ENCODE peak calls at places on chromosomes 12 and 14, in six cellular contexts. E is NB4, H is mesendoderm, M is fibroblast of mammary gland, Z is fibroblast of the aortic adventitia, P is BJ. L is an unnamed sample.
A peak's percentile ranks its signal among the peaks of the same experiment; 100 is the strongest.

GRCh38 chr12:34219046-34219770 is 196.9 kb downstream of the ALG10 start:
- DNase-seq in E (no peak), H (peak; percentile 14), M (peak; percentile 6), Z (no peak), P (no peak), L (no peak)

GRCh38 chr14:29528889-29529288 is 398.8 kb downstream of the PRKD1 start:
- DNase-seq in E (no peak), H (no peak), M (no peak), Z (no peak), P (no peak), L (no peak)

GRCh38 chr12:130320553-130320952 is 17.1 kb upstream of the PIWIL1 start:
- DNase-seq in E (no peak), H (no peak), M (no peak), Z (no peak), P (no peak), L (no peak)

GRCh38 chr14:65277027-65277426 is 135.5 kb upstream of the FUT8 start:
- DNase-seq in E (no peak), H (peak; percentile 42), M (peak; percentile 45), Z (no peak), P (no peak), L (no peak)

GRCh38 chr14:67705211-67705610 is 3.5 kb downstream of the RDH12 start:
- DNase-seq in E (no peak), H (no peak), M (no peak), Z (no peak), P (no peak), L (no peak)

GRCh38 chr14:74954232-74954946 is 1.0 kb downstream of the PGF start:
- DNase-seq in E (no peak), H (no peak), M (no peak), Z (no peak), P (no peak), L (no peak)

GRCh38 chr12:127998936-127999467 is 268.0 kb upstream of the TMEM132C start:
- DNase-seq in E (no peak), H (no peak), M (no peak), Z (peak; percentile 20), P (no peak), L (no peak)

GRCh38 chr14:89805501-89805900 is 149.0 kb downstream of the EFCAB11 start:
- DNase-seq in E (no peak), H (no peak), M (no peak), Z (no peak), P (no peak), L (no peak)

GRCh38 chr12:112988224-112988623 is 9.9 kb downstream of the OAS2 start:
- DNase-seq in E (no peak), H (no peak), M (no peak), Z (no peak), P (no peak), L (no peak)

GRCh38 chr12:56628671-56629458 is 1.3 kb downstream of the BAZ2A start:
- DNase-seq in E (peak; percentile 73), H (peak; percentile 56), M (peak; percentile 84), Z (peak; percentile 67), P (no peak), L (peak; percentile 70)

GRCh38 chr12:88472248-88472647 is 108.0 kb downstream of the KITLG start:
- DNase-seq in E (no peak), H (no peak), M (peak; percentile 65), Z (peak; percentile 40), P (no peak), L (no peak)

GRCh38 chr12:124508323-124509096 is 58.9 kb downstream of the NCOR2 start:
- DNase-seq in E (peak; percentile 62), H (no peak), M (peak; percentile 61), Z (no peak), P (no peak), L (no peak)

GRCh38 chr12:65430571-65431306 is 152.3 kb downstream of the MSRB3 start:
- DNase-seq in E (no peak), H (peak; percentile 70), M (peak; percentile 51), Z (peak; percentile 84), P (no peak), L (no peak)

GRCh38 chr12:20601668-20602280 is 93.4 kb upstream of the SLCO1C1 start:
- DNase-seq in E (peak; percentile 68), H (peak; percentile 47), M (peak; percentile 76), Z (peak; percentile 78), P (no peak), L (no peak)

GRCh38 chr12:105921872-105922669 is 216.7 kb downstream of the NUAK1 start:
- DNase-seq in E (no peak), H (no peak), M (peak; percentile 6), Z (peak; percentile 46), P (no peak), L (no peak)

GRCh38 chr12:49031573-49032161 is 13.1 kb upstream of the PRKAG1 start:
- DNase-seq in E (no peak), H (no peak), M (no peak), Z (no peak), P (no peak), L (no peak)

GRCh38 chr12:66832997-66833396 is 154.1 kb upstream of the GRIP1 start:
- DNase-seq in E (no peak), H (no peak), M (no peak), Z (no peak), P (no peak), L (no peak)

GRCh38 chr14:75267141-75267601 is 11.5 kb upstream of the FOS start:
- DNase-seq in E (no peak), H (peak; percentile 61), M (no peak), Z (peak; percentile 82), P (peak; percentile 81), L (no peak)

GRCh38 chr12:71958993-71959588 is 20.4 kb downstream of the TPH2 start:
- DNase-seq in E (no peak), H (peak; percentile 19), M (peak; percentile 11), Z (peak; percentile 30), P (peak; percentile 5), L (no peak)

GRCh38 chr14:52013984-52014600 is 24.7 kb downstream of the RTRAF start:
- DNase-seq in E (peak; percentile 50), H (peak; percentile 67), M (no peak), Z (no peak), P (no peak), L (no peak)

GRCh38 chr14:56341766-56342418 is 223.7 kb downstream of the PELI2 start:
- DNase-seq in E (no peak), H (no peak), M (peak; percentile 54), Z (peak; percentile 33), P (no peak), L (no peak)

GRCh38 chr12:44817687-44818086 is 58.4 kb downstream of the NELL2 start:
- DNase-seq in E (peak; percentile 7), H (no peak), M (no peak), Z (no peak), P (no peak), L (no peak)

GRCh38 chr12:67982165-67982563 is 7.1 kb upstream of the IFNG-AS1 start:
- DNase-seq in E (no peak), H (no peak), M (peak; percentile 75), Z (peak; percentile 17), P (peak; percentile 27), L (no peak)

GRCh38 chr14:65933400-65934068 is 521.0 kb downstream of the FUT8 start:
- DNase-seq in E (no peak), H (no peak), M (no peak), Z (peak; percentile 30), P (no peak), L (no peak)

GRCh38 chr12:111056618-111057521 is 136.5 kb upstream of the MYL2 start:
- DNase-seq in E (peak; percentile 91), H (peak; percentile 25), M (no peak), Z (no peak), P (no peak), L (no peak)

GRCh38 chr12:104426926-104427546 is 29.7 kb upstream of the CHST11 start:
- DNase-seq in E (no peak), H (no peak), M (peak; percentile 67), Z (peak; percentile 42), P (peak; percentile 70), L (no peak)

DNA sequence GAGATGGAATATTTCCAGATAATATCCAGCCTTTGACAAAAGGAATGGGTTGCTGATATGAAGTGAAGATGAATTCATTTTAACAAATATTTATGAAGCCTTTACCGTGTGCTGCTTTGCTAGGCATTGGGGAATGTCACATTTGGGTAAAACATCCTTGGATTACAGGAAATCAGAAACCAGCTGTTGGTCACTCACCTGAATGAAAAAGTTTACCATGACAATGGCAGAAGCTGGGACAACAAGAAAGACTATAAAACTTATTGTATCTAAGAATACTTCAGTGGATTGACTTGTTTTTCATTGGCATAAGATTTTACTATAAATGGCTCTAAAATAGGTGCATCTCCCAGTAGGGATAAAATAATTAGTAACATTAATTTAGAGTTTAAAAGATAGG is 19.7 kb downstream of the PPP4R4 start:
- DNase-seq in E (no peak), H (no peak), M (no peak), Z (no peak), P (no peak), L (no peak)
- H3K4me3 ChIP-seq in E (no peak overlapping the region), H (no peak overlapping the region), M (no peak overlapping the region), Z (no peak overlapping the region), P (no peak overlapping the region), L (no peak overlapping the region)

DNA sequence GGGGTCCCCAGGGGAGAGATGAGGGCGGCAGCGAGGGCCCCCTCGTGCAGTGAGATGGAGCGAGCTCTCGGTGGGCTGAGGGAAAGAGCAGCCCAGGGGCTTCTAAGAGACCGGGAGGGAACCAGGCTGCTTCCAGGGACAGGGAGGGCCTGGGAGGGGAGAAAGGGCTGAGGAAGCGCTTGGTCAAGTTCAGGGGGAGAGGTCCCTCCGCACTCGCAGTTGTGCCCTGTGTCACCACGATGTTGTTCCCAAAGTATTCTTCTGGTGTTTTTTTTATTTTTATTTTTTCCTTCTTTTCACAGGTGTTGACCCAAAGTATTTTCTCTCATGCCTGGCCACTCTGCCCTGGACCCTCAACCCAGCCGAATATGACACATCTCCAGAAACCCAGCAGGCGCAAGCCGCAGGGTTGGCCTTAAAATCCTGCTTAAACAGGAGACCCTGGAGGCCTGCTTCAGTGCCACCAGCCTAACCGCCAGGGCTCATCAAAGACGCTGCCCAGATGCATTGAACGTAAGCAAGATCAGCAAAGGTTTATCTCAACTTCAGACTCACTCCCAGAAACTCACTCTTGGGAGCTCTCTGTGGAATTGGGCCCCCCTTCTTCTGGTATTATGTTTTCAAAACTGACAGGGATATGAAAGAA is 16.2 kb downstream of the TNFAIP2 start:
- DNase-seq in E (no peak), H (peak; percentile 44), M (no peak), Z (no peak), P (no peak), L (no peak)
- H3K4me3 ChIP-seq in E (no peak overlapping the region), H (peak overlapping the region; percentile 3), M (no peak overlapping the region), Z (no peak overlapping the region), P (no peak overlapping the region), L (no peak overlapping the region)

GRCh38 chr14:21264025-21264801 is 5.0 kb downstream of the HNRNPC start:
- DNase-seq in E (peak; percentile 60), H (no peak), M (peak; percentile 92), Z (peak; percentile 80), P (peak; percentile 42), L (no peak)
- H3K4me3 ChIP-seq in E (peak overlapping the region; percentile 95), H (no peak overlapping the region), M (peak overlapping the region; percentile 26), Z (no peak overlapping the region), P (no peak overlapping the region), L (no peak overlapping the region)

GRCh38 chr14:61765225-61765943 is 3.2 kb downstream of the SNAPC1 start:
- DNase-seq in E (no peak), H (peak; percentile 88), M (no peak), Z (no peak), P (no peak), L (no peak)

GRCh38 chr14:61759878-61760277 is 2.3 kb upstream of the SNAPC1 start:
- DNase-seq in E (no peak), H (no peak), M (no peak), Z (no peak), P (no peak), L (no peak)

GRCh38 chr14:61761959-61762786 is at the start of gene SNAPC1:
- DNase-seq in E (peak; percentile 97), H (peak; percentile 99), M (peak; percentile 97), Z (peak; percentile 98), P (peak; percentile 86), L (peak; percentile 97)

GRCh38 chr14:61764342-61765122 is 2.3 kb downstream of the SNAPC1 start:
- DNase-seq in E (no peak), H (peak; percentile 26), M (no peak), Z (no peak), P (no peak), L (no peak)

GRCh38 chr14:61761557-61761956 is 663 bp upstream of the SNAPC1 start:
- DNase-seq in E (no peak), H (no peak), M (no peak), Z (no peak), P (no peak), L (no peak)
- H3K4me3 ChIP-seq in E (peak overlapping the region; percentile 68), H (no peak overlapping the region), M (peak overlapping the region; percentile 98), Z (peak overlapping the region; percentile 58), P (peak overlapping the region; percentile 60), L (peak overlapping the region; percentile 82)

L was measured in stomach.